ENCODE peak calls at places on chromosomes 6 and 20, in nine cellular contexts. D, X, E, V, Z, F, K, Q and J are unnamed samples.

GRCh38 chr20:23125625-23126191 is 39.6 kb upstream of the CD93 start:
- DNase-seq in D (no peak), X (peak; percentile 95), E (no peak), V (no peak), Z (no peak), F (no peak), K (no peak), Q (no peak), J (no peak)

GRCh38 chr20:59955131-59955796 is 3.0 kb upstream of the CDH26 start:
- DNase-seq in D (no peak), X (no peak), E (no peak), V (peak; percentile 39), Z (no peak), F (peak; percentile 78), K (no peak), Q (peak; percentile 61), J (peak; percentile 31)

GRCh38 chr20:57398231-57398821 is 7.1 kb downstream of the RBM38 start:
- DNase-seq in D (peak; percentile 95), X (no peak), E (peak; percentile 95), V (no peak), Z (no peak), F (no peak), K (peak; percentile 59), Q (no peak), J (peak; percentile 38)

GRCh38 chr6:43436577-43437282 is 9.4 kb downstream of the ABCC10 start:
- DNase-seq in D (no peak), X (peak; percentile 58), E (no peak), V (peak; percentile 96), Z (peak; percentile 78), F (no peak), K (no peak), Q (peak; percentile 74), J (peak; percentile 83)

GRCh38 chr20:25462166-25462565 is 54.7 kb downstream of the GINS1 start:
- DNase-seq in D (no peak), X (no peak), E (no peak), V (no peak), Z (no peak), F (no peak), K (no peak), Q (no peak), J (no peak)

GRCh38 chr6:75205776-75206334 is at the start of gene COL12A1:
- DNase-seq in D (no peak), X (peak; percentile 99), E (no peak), V (peak; percentile 90), Z (peak; percentile 54), F (no peak), K (no peak), Q (peak; percentile 86), J (peak; percentile 31)

GRCh38 chr6:39923394-39923793 is 10.9 kb downstream of the MOCS1 start:
- DNase-seq in D (no peak), X (no peak), E (no peak), V (peak; percentile 43), Z (no peak), F (no peak), K (no peak), Q (no peak), J (no peak)

GRCh38 chr6:32816746-32817204 is at the start of gene HLA-DOB:
- DNase-seq in D (no peak), X (no peak), E (no peak), V (peak; percentile 82), Z (no peak), F (peak; percentile 3), K (no peak), Q (peak; percentile 54), J (peak; percentile 73)

GRCh38 chr6:44108471-44108870 is 18.8 kb downstream of the MRPL14 start:
- DNase-seq in D (no peak), X (no peak), E (no peak), V (no peak), Z (no peak), F (no peak), K (no peak), Q (no peak), J (no peak)

GRCh38 chr6:6771964-6772363 is 183.4 kb downstream of the LY86 start:
- DNase-seq in D (no peak), X (no peak), E (no peak), V (no peak), Z (no peak), F (no peak), K (no peak), Q (no peak), J (no peak)

GRCh38 chr6:158311193-158311592 is 1.1 kb upstream of the TULP4 start:
- DNase-seq in D (no peak), X (peak; percentile 48), E (no peak), V (no peak), Z (no peak), F (no peak), K (no peak), Q (no peak), J (no peak)

GRCh38 chr6:126147416-126147815 is 161.1 kb downstream of the TRMT11 start:
- DNase-seq in D (no peak), X (no peak), E (no peak), V (no peak), Z (no peak), F (no peak), K (no peak), Q (no peak), J (no peak)

GRCh38 chr6:77548190-77548589 is 84.9 kb upstream of the HTR1B start:
- DNase-seq in D (no peak), X (no peak), E (no peak), V (no peak), Z (no peak), F (no peak), K (no peak), Q (no peak), J (no peak)

GRCh38 chr20:64212750-64213149 is 42.8 kb upstream of the PCMTD2 start:
- DNase-seq in D (no peak), X (peak; percentile 37), E (no peak), V (no peak), Z (no peak), F (no peak), K (no peak), Q (no peak), J (peak; percentile 20)

GRCh38 chr6:81787313-81788068 is 35.0 kb upstream of the TENT5A start:
- DNase-seq in D (no peak), X (peak; percentile 20), E (no peak), V (no peak), Z (peak; percentile 63), F (no peak), K (no peak), Q (no peak), J (no peak)

GRCh38 chr6:12009904-12010634 is 2.0 kb upstream of the HIVEP1 start:
- DNase-seq in D (no peak), X (peak; percentile 71), E (no peak), V (no peak), Z (no peak), F (no peak), K (no peak), Q (no peak), J (peak; percentile 82)